ENCODE peak calls at places on chromosomes 11 and 22, in four cellular contexts. One of them, this sample, is unnamed.

GRCh38 chr22:47549741-47550340 is 787.4 kb downstream of the TBC1D22A start:
- DNase-seq in T-helper 2 cell: no peak
- DNase-seq in T-cell: no peak
- DNase-seq in right atrium auricular region: peak; percentile 53
- DNase-seq in this sample: no peak

GRCh38 chr11:117946196-117946841 is 17.1 kb upstream of the TMPRSS13 start:
- DNase-seq in right atrium auricular region: peak; percentile 51
- DNase-seq in T-cell: no peak
- DNase-seq in T-helper 2 cell: no peak
- DNase-seq in this sample: no peak

GRCh38 chr22:25953276-25953675 is 211.3 kb downstream of the MYO18B start:
- DNase-seq in T-helper 2 cell: no peak
- DNase-seq in T-cell: no peak
- DNase-seq in right atrium auricular region: no peak
- DNase-seq in this sample: no peak

GRCh38 chr11:44905131-44905866 is 45.4 kb downstream of the TP53I11 start:
- DNase-seq in T-helper 2 cell: no peak
- DNase-seq in T-cell: no peak
- DNase-seq in right atrium auricular region: no peak
- DNase-seq in this sample: no peak

GRCh38 chr11:9773524-9773923 is 109.6 kb downstream of the SWAP70 start:
- DNase-seq in T-cell: no peak
- DNase-seq in right atrium auricular region: no peak
- DNase-seq in T-helper 2 cell: no peak
- DNase-seq in this sample: no peak

GRCh38 chr11:70210051-70210501 is 7.0 kb downstream of the FADD start:
- DNase-seq in right atrium auricular region: no peak
- DNase-seq in T-helper 2 cell: no peak
- DNase-seq in T-cell: no peak
- DNase-seq in this sample: no peak

GRCh38 chr11:68338041-68338800 is 25.8 kb downstream of the LRP5 start:
- DNase-seq in right atrium auricular region: peak; percentile 72
- DNase-seq in T-helper 2 cell: no peak
- DNase-seq in T-cell: no peak
- DNase-seq in this sample: no peak

GRCh38 chr22:29216011-29216872 is 10.5 kb downstream of the EMID1 start:
- DNase-seq in T-helper 2 cell: no peak
- DNase-seq in right atrium auricular region: no peak
- DNase-seq in T-cell: no peak
- DNase-seq in this sample: no peak

GRCh38 chr11:94938399-94939055 is 34.8 kb downstream of the CWC15 start:
- DNase-seq in T-cell: no peak
- DNase-seq in T-helper 2 cell: no peak
- DNase-seq in right atrium auricular region: peak; percentile 69
- DNase-seq in this sample: no peak

GRCh38 chr22:37423283-37423682 is 4.0 kb downstream of the ELFN2 start:
- DNase-seq in T-helper 2 cell: no peak
- DNase-seq in right atrium auricular region: no peak
- DNase-seq in T-cell: no peak
- DNase-seq in this sample: no peak

GRCh38 chr11:125433454-125434121 is 62.5 kb downstream of the FEZ1 start:
- DNase-seq in T-cell: no peak
- DNase-seq in T-helper 2 cell: no peak
- DNase-seq in right atrium auricular region: no peak
- DNase-seq in this sample: no peak

GRCh38 chr11:125777309-125777708 is 1.3 kb downstream of the PATE2 start:
- DNase-seq in right atrium auricular region: no peak
- DNase-seq in T-cell: no peak
- DNase-seq in T-helper 2 cell: no peak
- DNase-seq in this sample: peak; percentile 18

GRCh38 chr11:17267576-17267975 is 9.0 kb upstream of the NUCB2 start:
- DNase-seq in T-helper 2 cell: no peak
- DNase-seq in T-cell: no peak
- DNase-seq in right atrium auricular region: no peak
- DNase-seq in this sample: peak; percentile 94

GRCh38 chr11:70139785-70140410 is 61.8 kb downstream of the ANO1 start:
- DNase-seq in T-cell: no peak
- DNase-seq in T-helper 2 cell: no peak
- DNase-seq in right atrium auricular region: no peak
- DNase-seq in this sample: no peak

This sample was measured in SW 1271.